ENCODE peak calls at places on chromosomes 16 and 17, in eight cellular contexts. One of them, this sample, is unnamed.

GRCh38 chr17:4544656-4545216 is 10.4 kb downstream of the MYBBP1A start:
- DNase-seq in AG04450: no peak
- DNase-seq in cardiac fibroblast: no peak
- DNase-seq in foreskin fibroblast: no peak
- DNase-seq in epithelial cell of proximal tubule: no peak
- DNase-seq in IMR-90: no peak
- DNase-seq in cardiac muscle cell: no peak
- DNase-seq in epithelial cell of esophagus: no peak
- DNase-seq in this sample: no peak

GRCh38 chr16:23016372-23016771 is 132.9 kb downstream of the USP31 start:
- DNase-seq in AG04450: no peak
- DNase-seq in cardiac fibroblast: no peak
- DNase-seq in foreskin fibroblast: no peak
- DNase-seq in epithelial cell of proximal tubule: no peak
- DNase-seq in IMR-90: no peak
- DNase-seq in cardiac muscle cell: no peak
- DNase-seq in epithelial cell of esophagus: no peak
- DNase-seq in this sample: no peak

GRCh38 chr17:1710807-1711553 is 803 bp upstream of the TLCD2 start:
- DNase-seq in AG04450: no peak
- DNase-seq in cardiac fibroblast: peak; percentile 62
- DNase-seq in foreskin fibroblast: no peak
- DNase-seq in epithelial cell of proximal tubule: no peak
- DNase-seq in IMR-90: no peak
- DNase-seq in cardiac muscle cell: no peak
- DNase-seq in epithelial cell of esophagus: peak; percentile 47
- DNase-seq in this sample: peak; percentile 44

GRCh38 chr17:45431531-45432404 is 902 bp downstream of the ARHGAP27 start:
- DNase-seq in AG04450: no peak
- DNase-seq in cardiac fibroblast: peak; percentile 53
- DNase-seq in foreskin fibroblast: peak; percentile 37
- DNase-seq in epithelial cell of proximal tubule: no peak
- DNase-seq in IMR-90: peak; percentile 31
- DNase-seq in cardiac muscle cell: peak; percentile 85
- DNase-seq in epithelial cell of esophagus: peak; percentile 90
- DNase-seq in this sample: peak; percentile 35

GRCh38 chr16:58264961-58265479 is 29.8 kb downstream of the PRSS54 start:
- DNase-seq in AG04450: peak; percentile 37
- DNase-seq in cardiac fibroblast: peak; percentile 67
- DNase-seq in foreskin fibroblast: peak; percentile 76
- DNase-seq in epithelial cell of proximal tubule: peak; percentile 74
- DNase-seq in IMR-90: peak; percentile 84
- DNase-seq in cardiac muscle cell: no peak
- DNase-seq in epithelial cell of esophagus: peak; percentile 97
- DNase-seq in this sample: peak; percentile 70

GRCh38 chr17:80942360-80943345 is 49.0 kb upstream of the CHMP6 start:
- DNase-seq in AG04450: peak; percentile 33
- DNase-seq in cardiac fibroblast: peak; percentile 87
- DNase-seq in foreskin fibroblast: peak; percentile 71
- DNase-seq in epithelial cell of proximal tubule: no peak
- DNase-seq in IMR-90: peak; percentile 82
- DNase-seq in cardiac muscle cell: no peak
- DNase-seq in epithelial cell of esophagus: peak; percentile 51
- DNase-seq in this sample: peak; percentile 96

GRCh38 chr16:4505356-4506153 is 29.4 kb downstream of the HMOX2 start:
- DNase-seq in AG04450: no peak
- DNase-seq in cardiac fibroblast: no peak
- DNase-seq in foreskin fibroblast: no peak
- DNase-seq in epithelial cell of proximal tubule: no peak
- DNase-seq in IMR-90: no peak
- DNase-seq in cardiac muscle cell: no peak
- DNase-seq in epithelial cell of esophagus: peak; percentile 57
- DNase-seq in this sample: no peak

GRCh38 chr17:31112001-31112661 is 17.4 kb downstream of the NF1 start:
- DNase-seq in AG04450: no peak
- DNase-seq in cardiac fibroblast: peak; percentile 57
- DNase-seq in foreskin fibroblast: no peak
- DNase-seq in epithelial cell of proximal tubule: no peak
- DNase-seq in IMR-90: no peak
- DNase-seq in cardiac muscle cell: no peak
- DNase-seq in epithelial cell of esophagus: peak; percentile 35
- DNase-seq in this sample: no peak

GRCh38 chr16:80007216-80007615 is 406.7 kb upstream of the MAF start:
- DNase-seq in AG04450: no peak
- DNase-seq in cardiac fibroblast: no peak
- DNase-seq in foreskin fibroblast: no peak
- DNase-seq in epithelial cell of proximal tubule: no peak
- DNase-seq in IMR-90: no peak
- DNase-seq in cardiac muscle cell: no peak
- DNase-seq in epithelial cell of esophagus: no peak
- DNase-seq in this sample: no peak

GRCh38 chr17:75078097-75079022 is 9.4 kb upstream of the SLC16A5 start:
- DNase-seq in AG04450: peak; percentile 32
- DNase-seq in cardiac fibroblast: peak; percentile 72
- DNase-seq in foreskin fibroblast: peak; percentile 83
- DNase-seq in epithelial cell of proximal tubule: peak; percentile 88
- DNase-seq in IMR-90: peak; percentile 78
- DNase-seq in cardiac muscle cell: no peak
- DNase-seq in epithelial cell of esophagus: peak; percentile 50
- DNase-seq in this sample: peak; percentile 66

GRCh38 chr17:46082293-46082692 is 83.2 kb downstream of the STH start:
- DNase-seq in AG04450: no peak
- DNase-seq in cardiac fibroblast: no peak
- DNase-seq in foreskin fibroblast: no peak
- DNase-seq in epithelial cell of proximal tubule: no peak
- DNase-seq in IMR-90: no peak
- DNase-seq in cardiac muscle cell: no peak
- DNase-seq in epithelial cell of esophagus: no peak
- DNase-seq in this sample: no peak

GRCh38 chr16:78292726-78293380 is 193.4 kb downstream of the WWOX start:
- DNase-seq in AG04450: no peak
- DNase-seq in cardiac fibroblast: no peak
- DNase-seq in foreskin fibroblast: no peak
- DNase-seq in epithelial cell of proximal tubule: peak; percentile 89
- DNase-seq in IMR-90: no peak
- DNase-seq in cardiac muscle cell: no peak
- DNase-seq in epithelial cell of esophagus: peak; percentile 51
- DNase-seq in this sample: no peak

DNA sequence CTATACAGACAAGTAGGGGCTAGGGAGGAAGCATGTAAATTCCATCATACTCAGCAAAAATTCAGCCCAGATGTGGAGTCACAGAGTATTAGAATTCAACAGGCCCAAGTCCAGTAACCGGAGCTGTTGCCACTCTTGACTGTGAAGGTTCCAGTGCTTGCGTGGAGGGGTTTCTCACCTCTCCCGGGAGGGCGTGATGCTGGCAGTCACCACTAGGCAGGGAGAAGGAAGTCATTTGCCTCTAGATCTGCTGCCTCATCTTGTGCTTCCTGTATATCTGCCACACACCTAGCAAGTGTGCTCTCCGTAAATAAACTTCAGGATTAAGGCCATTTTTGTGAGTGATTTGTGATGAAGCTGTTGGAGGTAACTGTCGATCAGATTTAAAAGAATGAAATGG is 1.0 kb upstream of the CKLF start:
- DNase-seq in AG04450: no peak
- DNase-seq in cardiac fibroblast: peak; percentile 18
- DNase-seq in foreskin fibroblast: peak; percentile 20
- DNase-seq in epithelial cell of proximal tubule: no peak
- DNase-seq in IMR-90: peak; percentile 9
- DNase-seq in cardiac muscle cell: peak; percentile 27
- DNase-seq in epithelial cell of esophagus: peak; percentile 27
- DNase-seq in this sample: no peak
- TF ChIP-seq CTCF in AG04450: peak; percentile 6
- TF ChIP-seq CTCF in cardiac fibroblast: peak; percentile 30
- TF ChIP-seq CTCF in foreskin fibroblast: peak; percentile 13
- TF ChIP-seq CTCF in epithelial cell of proximal tubule: peak; percentile 44
- TF ChIP-seq CTCF in IMR-90: peak; percentile 12
- TF ChIP-seq CTCF in cardiac muscle cell: peak; percentile 20
- TF ChIP-seq CTCF in epithelial cell of esophagus: peak; percentile 35
- TF ChIP-seq CTCF in this sample: peak; percentile 37

GRCh38 chr17:82235775-82236141 is 6.9 kb downstream of the SLC16A3 start:
- DNase-seq in AG04450: no peak
- DNase-seq in cardiac fibroblast: no peak
- DNase-seq in foreskin fibroblast: no peak
- DNase-seq in epithelial cell of proximal tubule: no peak
- DNase-seq in IMR-90: no peak
- DNase-seq in cardiac muscle cell: no peak
- DNase-seq in epithelial cell of esophagus: peak; percentile 66
- DNase-seq in this sample: no peak

GRCh38 chr17:82236142-82236971 is 7.5 kb downstream of the SLC16A3 start:
- DNase-seq in AG04450: no peak
- DNase-seq in cardiac fibroblast: peak; percentile 64
- DNase-seq in foreskin fibroblast: no peak
- DNase-seq in epithelial cell of proximal tubule: no peak
- DNase-seq in IMR-90: peak; percentile 47
- DNase-seq in cardiac muscle cell: peak; percentile 86
- DNase-seq in epithelial cell of esophagus: peak; percentile 56
- DNase-seq in this sample: no peak

GRCh38 chr17:82235056-82235774 is 6.4 kb downstream of the SLC16A3 start:
- DNase-seq in AG04450: no peak
- DNase-seq in cardiac fibroblast: no peak
- DNase-seq in foreskin fibroblast: no peak
- DNase-seq in epithelial cell of proximal tubule: no peak
- DNase-seq in IMR-90: no peak
- DNase-seq in cardiac muscle cell: no peak
- DNase-seq in epithelial cell of esophagus: no peak
- DNase-seq in this sample: no peak

GRCh38 chr17:82232876-82233785 is 4.3 kb downstream of the SLC16A3 start:
- DNase-seq in AG04450: no peak
- DNase-seq in cardiac fibroblast: no peak
- DNase-seq in foreskin fibroblast: no peak
- DNase-seq in epithelial cell of proximal tubule: no peak
- DNase-seq in IMR-90: no peak
- DNase-seq in cardiac muscle cell: no peak
- DNase-seq in epithelial cell of esophagus: no peak
- DNase-seq in this sample: no peak

DNA sequence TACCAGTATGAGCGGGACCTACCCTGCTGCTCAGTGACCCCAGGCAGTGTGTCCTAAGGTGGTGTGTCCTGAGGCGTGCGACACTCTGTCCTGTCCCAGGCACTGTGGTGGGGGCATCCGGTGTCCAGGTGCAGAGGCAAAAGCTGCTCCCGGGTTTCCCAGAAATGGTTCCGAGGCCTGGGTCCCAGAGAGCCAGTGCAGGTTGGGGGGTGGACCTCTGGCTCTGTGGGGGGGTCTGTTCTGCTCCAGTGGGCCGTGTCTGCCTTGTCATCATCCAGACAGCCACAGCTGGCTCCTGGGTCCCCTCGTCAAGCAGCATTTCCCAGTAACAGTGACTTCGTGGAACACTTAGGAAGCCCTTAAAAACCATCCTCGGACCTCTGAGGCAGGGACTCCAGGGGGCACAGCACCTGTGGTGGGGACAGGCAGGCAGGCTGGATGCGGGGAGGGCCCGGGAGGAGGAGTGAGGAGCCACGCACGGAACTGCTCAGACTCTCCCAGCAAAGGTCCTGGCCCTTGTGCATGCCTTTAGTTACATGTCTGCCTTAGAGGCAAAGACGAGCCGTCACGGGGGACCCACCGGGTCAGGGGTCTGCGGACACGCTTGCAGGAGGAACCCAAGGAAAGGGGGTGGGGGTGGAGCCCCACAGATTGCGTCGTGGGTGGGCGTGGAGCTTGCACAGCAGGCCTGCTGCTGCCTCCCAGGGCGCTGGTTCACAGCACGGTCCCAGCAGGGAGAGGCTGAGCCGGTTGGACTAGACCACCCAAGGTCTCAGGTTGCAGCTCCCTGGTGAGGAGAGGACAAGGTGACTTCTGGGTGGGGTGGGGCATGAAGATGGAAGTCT is 5.6 kb downstream of the SLC16A3 start:
- DNase-seq in AG04450: no peak
- DNase-seq in cardiac fibroblast: peak; percentile 8
- DNase-seq in foreskin fibroblast: no peak
- DNase-seq in epithelial cell of proximal tubule: no peak
- DNase-seq in IMR-90: no peak
- DNase-seq in cardiac muscle cell: no peak
- DNase-seq in epithelial cell of esophagus: no peak
- DNase-seq in this sample: no peak
- H3K4me3 ChIP-seq in AG04450: no peak overlapping the region
- H3K4me3 ChIP-seq in cardiac fibroblast: no peak overlapping the region
- H3K4me3 ChIP-seq in foreskin fibroblast: no peak overlapping the region
- H3K4me3 ChIP-seq in epithelial cell of proximal tubule: peak overlapping the region; percentile 14
- H3K4me3 ChIP-seq in IMR-90: no peak overlapping the region
- H3K4me3 ChIP-seq in cardiac muscle cell: no peak overlapping the region
- H3K4me3 ChIP-seq in epithelial cell of esophagus: no peak overlapping the region
- H3K4me3 ChIP-seq in this sample: no peak overlapping the region

DNA sequence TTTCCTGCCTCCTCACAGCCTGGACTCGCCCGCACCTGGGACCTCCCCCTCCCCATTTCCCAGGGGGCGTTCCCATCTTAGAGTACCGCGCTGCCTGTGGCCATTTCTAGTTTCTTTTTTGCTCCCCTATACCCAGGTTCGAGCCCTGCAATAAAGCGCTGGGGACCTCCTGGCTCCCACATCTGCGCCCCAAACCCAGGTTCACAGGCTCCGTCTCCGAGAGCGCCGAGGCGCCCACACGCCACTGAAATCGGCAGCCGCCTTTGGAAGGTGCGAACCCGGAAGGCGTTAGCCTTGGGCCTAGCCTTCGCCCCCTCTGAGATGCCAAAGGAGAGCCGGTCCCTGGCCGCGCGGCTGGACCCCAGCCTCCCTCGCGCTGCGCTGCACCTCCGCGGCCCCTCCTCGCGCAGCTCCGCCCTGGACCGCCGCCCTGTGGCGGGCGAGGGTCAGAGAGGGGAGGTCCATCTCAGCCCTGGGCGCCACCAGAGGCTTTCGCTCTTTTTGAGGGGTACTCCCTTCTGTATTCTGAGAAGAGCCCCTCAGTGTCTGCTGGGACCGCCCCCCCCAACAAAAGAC is 1.8 kb downstream of the KCNJ12 start:
- DNase-seq in AG04450: no peak
- DNase-seq in cardiac fibroblast: no peak
- DNase-seq in foreskin fibroblast: no peak
- DNase-seq in epithelial cell of proximal tubule: no peak
- DNase-seq in IMR-90: no peak
- DNase-seq in cardiac muscle cell: peak; percentile 63
- DNase-seq in epithelial cell of esophagus: no peak
- DNase-seq in this sample: no peak
- TF ChIP-seq CTCF in AG04450: no peak
- TF ChIP-seq CTCF in cardiac fibroblast: no peak
- TF ChIP-seq CTCF in foreskin fibroblast: no peak
- TF ChIP-seq CTCF in epithelial cell of proximal tubule: no peak
- TF ChIP-seq CTCF in IMR-90: no peak
- TF ChIP-seq CTCF in cardiac muscle cell: peak; percentile 22
- TF ChIP-seq CTCF in epithelial cell of esophagus: no peak
- TF ChIP-seq CTCF in this sample: no peak

GRCh38 chr17:50373705-50374104 is 676 bp downstream of the EME1 start:
- DNase-seq in AG04450: no peak
- DNase-seq in cardiac fibroblast: no peak
- DNase-seq in foreskin fibroblast: no peak
- DNase-seq in epithelial cell of proximal tubule: no peak
- DNase-seq in IMR-90: no peak
- DNase-seq in cardiac muscle cell: no peak
- DNase-seq in epithelial cell of esophagus: no peak
- DNase-seq in this sample: no peak
- H3K4me3 ChIP-seq in AG04450: peak overlapping the region; percentile 66
- H3K4me3 ChIP-seq in cardiac fibroblast: peak overlapping the region; percentile 87
- H3K4me3 ChIP-seq in foreskin fibroblast: peak overlapping the region; percentile 96
- H3K4me3 ChIP-seq in epithelial cell of proximal tubule: peak overlapping the region; percentile 89
- H3K4me3 ChIP-seq in IMR-90: peak overlapping the region; percentile 67
- H3K4me3 ChIP-seq in cardiac muscle cell: peak overlapping the region; percentile 61
- H3K4me3 ChIP-seq in epithelial cell of esophagus: peak overlapping the region; percentile 88
- H3K4me3 ChIP-seq in this sample: peak overlapping the region; percentile 100

This sample was measured in fibroblast of the aortic adventitia.